ENCODE peak calls at places on chromosomes 7 and 10, in eight cellular contexts. X is WERI-Rb-1, Y is HCT116, K is tibial artery, P is body of pancreas, C is keratinocyte, L is Peyer's patch, I is AG04450. J is an unnamed sample.

GRCh38 chr7:111460695-111461094 is 101.6 kb downstream of the IMMP2L start:
- DNase-seq in P (no peak), I (no peak), Y (no peak), X (no peak), K (no peak), L (no peak), C (no peak), J (no peak)

GRCh38 chr10:112282086-112282485 is 1.1 kb upstream of the TECTB start:
- DNase-seq in X (no peak), I (no peak), Y (no peak), P (no peak), K (no peak), C (no peak), L (no peak), J (peak; percentile 28)

GRCh38 chr7:143257501-143257900 is 5.7 kb upstream of the GSTK1 start:
- DNase-seq in C (no peak), P (no peak), L (no peak), K (no peak), I (no peak), X (no peak), Y (no peak), J (no peak)

GRCh38 chr7:135210818-135211178 is 528 bp downstream of the WDR91 start:
- DNase-seq in L (peak; percentile 29), C (no peak), X (no peak), Y (no peak), P (no peak), I (no peak), K (no peak), J (peak; percentile 42)

GRCh38 chr7:129958643-129959479 is 6.1 kb upstream of the UBE2H start:
- DNase-seq in L (no peak), C (peak; percentile 93), I (peak; percentile 45), K (no peak), Y (peak; percentile 69), X (peak; percentile 40), P (peak; percentile 55), J (peak; percentile 76)

GRCh38 chr10:92829042-92829785 is 19.1 kb upstream of the EXOC6 start:
- DNase-seq in K (no peak), X (no peak), I (no peak), C (no peak), P (no peak), Y (no peak), L (no peak), J (no peak)

GRCh38 chr10:630581-631073 is 58.8 kb downstream of the DIP2C start:
- DNase-seq in I (no peak), Y (no peak), P (no peak), K (no peak), X (peak; percentile 14), C (no peak), L (no peak), J (no peak)

GRCh38 chr10:70442332-70442988 is 979 bp upstream of the NODAL start:
- DNase-seq in L (no peak), I (no peak), X (no peak), Y (no peak), C (no peak), K (no peak), P (no peak), J (no peak)

GRCh38 chr10:114925675-114926204 is 12.3 kb upstream of the TRUB1 start:
- DNase-seq in I (no peak), K (no peak), X (no peak), C (no peak), L (no peak), Y (no peak), P (no peak), J (peak; percentile 55)

GRCh38 chr7:36784991-36785940 is 61.0 kb upstream of the AOAH start:
- DNase-seq in I (no peak), P (peak; percentile 20), X (no peak), Y (no peak), L (peak; percentile 76), K (peak; percentile 47), C (peak; percentile 38), J (no peak)

GRCh38 chr10:61993676-61994401 is 92.3 kb downstream of the ARID5B start:
- DNase-seq in P (no peak), X (no peak), L (no peak), Y (no peak), C (no peak), K (no peak), I (no peak), J (peak; percentile 63)

GRCh38 chr7:50502947-50503346 is 52.8 kb upstream of the FIGNL1 start:
- DNase-seq in X (no peak), Y (no peak), C (no peak), P (no peak), K (no peak), I (no peak), L (no peak), J (no peak)

GRCh38 chr10:105759741-105760140 is 1118.7 kb downstream of the SORCS3 start:
- DNase-seq in Y (no peak), C (no peak), K (no peak), L (no peak), X (no peak), I (no peak), P (no peak), J (no peak)

GRCh38 chr7:90771281-90771680 is 175.2 kb downstream of the CDK14 start:
- DNase-seq in C (no peak), Y (no peak), X (no peak), L (no peak), P (no peak), K (no peak), I (no peak), J (peak; percentile 36)

GRCh38 chr10:87913170-87913921 is 49.9 kb downstream of the PTEN start:
- DNase-seq in K (no peak), P (no peak), Y (no peak), I (no peak), X (no peak), L (no peak), C (no peak), J (no peak)

GRCh38 chr10:87918254-87918859 is 54.9 kb downstream of the PTEN start:
- DNase-seq in X (no peak), I (no peak), L (no peak), C (no peak), K (no peak), P (no peak), Y (no peak), J (no peak)

GRCh38 chr10:87915989-87916388 is 52.6 kb downstream of the PTEN start:
- DNase-seq in Y (no peak), X (no peak), K (peak; percentile 46), L (no peak), P (no peak), C (no peak), I (no peak), J (peak; percentile 40)

GRCh38 chr10:87915406-87915805 is 52.0 kb downstream of the PTEN start:
- DNase-seq in Y (no peak), K (no peak), P (no peak), L (no peak), I (no peak), C (no peak), X (peak; percentile 24), J (no peak)

DNA sequence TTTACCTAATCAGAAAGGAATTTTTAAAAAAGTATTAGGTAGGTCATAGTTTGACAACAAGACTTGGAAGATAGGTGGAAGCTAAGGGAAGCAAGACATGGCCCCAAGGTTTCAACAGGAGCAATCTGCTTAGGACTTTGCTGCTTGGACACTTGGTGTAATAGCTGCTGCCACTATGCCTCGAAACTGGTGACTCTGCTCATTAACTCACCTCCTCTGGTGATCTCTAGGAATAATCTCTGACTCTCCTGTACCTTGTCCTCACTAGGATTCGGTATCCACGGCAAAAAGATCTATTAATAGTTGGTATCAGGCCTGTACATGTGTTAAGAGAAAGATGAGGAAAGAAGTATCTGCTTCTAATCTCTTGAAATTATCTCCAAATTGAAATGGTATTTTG is 53.1 kb downstream of the PTEN start:
- DNase-seq in P (no peak), L (no peak), Y (no peak), X (no peak), I (no peak), K (no peak), C (no peak), J (no peak)
- TF ChIP-seq CTCF in P (no peak), L (no peak), Y (no peak), X (no peak), I (no peak), K (no peak), C (no peak), J (no peak)

DNA sequence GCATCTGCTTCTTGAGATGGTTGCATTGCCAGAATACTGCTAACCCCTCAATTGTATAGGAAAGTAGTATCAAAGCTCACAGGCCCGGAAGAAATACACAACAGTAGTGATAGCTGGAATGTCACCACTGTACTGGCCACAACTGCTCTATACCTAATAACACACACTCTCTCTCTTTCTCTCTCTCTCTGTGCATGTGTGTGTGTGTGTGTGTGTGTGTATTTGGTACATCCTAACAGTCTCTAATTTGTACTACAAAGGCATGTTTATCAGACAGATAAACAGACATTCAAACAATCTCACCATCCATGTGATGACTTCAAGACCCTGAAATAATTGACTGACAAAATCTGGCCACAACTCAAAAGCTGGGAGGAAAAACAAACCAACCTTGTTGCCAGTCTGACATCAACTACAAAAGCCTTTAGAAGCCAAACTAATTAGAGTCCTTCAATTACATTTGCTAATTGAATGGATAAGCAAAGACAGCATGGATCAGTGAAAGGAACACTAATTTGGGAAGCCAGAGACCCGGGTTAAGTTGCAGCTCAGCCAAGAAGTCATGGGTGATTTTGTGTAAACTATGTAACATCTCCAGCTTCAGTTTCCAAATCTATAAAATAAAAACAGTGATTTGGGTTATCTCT is 27.7 kb downstream of the HIBADH start:
- DNase-seq in X (no peak), K (no peak), Y (no peak), C (no peak), L (no peak), P (no peak), I (no peak), J (no peak)
- H3K4me3 ChIP-seq in X (no peak overlapping the region), K (no peak overlapping the region), Y (no peak overlapping the region), C (no peak overlapping the region), L (no peak overlapping the region), P (no peak overlapping the region), I (no peak overlapping the region), J (no peak overlapping the region)

DNA sequence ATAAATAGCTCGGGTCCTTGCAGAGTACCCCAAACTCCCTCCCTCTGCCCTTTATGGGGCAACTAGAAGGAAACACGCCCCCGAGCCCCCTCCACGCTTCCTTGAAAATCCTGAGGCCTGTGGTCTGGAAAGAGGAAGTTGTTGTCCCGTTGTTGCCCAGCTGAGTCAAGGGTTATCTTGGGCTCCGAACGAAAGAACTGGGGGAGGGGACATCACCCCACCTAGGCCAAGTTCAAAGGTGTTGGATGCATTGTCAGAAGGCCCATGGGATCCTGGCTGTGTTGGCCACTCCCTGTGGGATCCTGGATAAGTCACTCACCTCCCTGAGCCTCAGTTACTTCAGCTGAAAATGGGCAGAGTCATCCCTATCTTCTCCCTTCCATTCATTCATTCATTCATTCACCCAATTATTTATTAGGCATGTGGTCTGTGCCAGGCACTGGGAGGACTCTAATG is at the start of gene CCL24:
- DNase-seq in L (no peak), C (no peak), Y (no peak), X (no peak), K (no peak), P (no peak), I (no peak), J (no peak)
- TF ChIP-seq CTCF in L (no peak), C (no peak), Y (no peak), X (no peak), K (no peak), P (no peak), I (no peak), J (no peak)

DNA sequence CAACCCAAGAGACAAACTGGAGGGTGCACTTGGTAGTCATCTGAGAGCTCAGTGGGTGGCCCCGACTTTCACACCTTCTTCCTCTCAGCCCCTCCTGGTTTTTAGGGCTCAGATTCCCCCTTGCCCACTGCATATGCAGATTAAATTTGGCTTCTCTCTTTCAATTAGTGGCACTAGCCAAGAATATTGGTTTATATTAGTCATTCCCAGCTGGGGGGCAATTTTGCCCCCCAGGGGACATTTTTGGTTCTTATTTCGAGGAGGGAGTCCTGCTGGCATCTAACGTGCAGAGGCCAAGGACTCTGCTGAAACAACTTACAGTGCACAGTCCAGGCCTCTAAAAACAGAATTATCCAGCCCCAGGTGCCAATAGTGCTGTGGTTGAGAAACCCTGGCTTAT is 216.0 kb downstream of the RPS24 start:
- DNase-seq in L (no peak), P (no peak), K (no peak), I (no peak), Y (no peak), X (no peak), C (no peak), J (no peak)
- H3K4me3 ChIP-seq in L (no peak overlapping the region), P (no peak overlapping the region), K (no peak overlapping the region), I (no peak overlapping the region), Y (no peak overlapping the region), X (no peak overlapping the region), C (no peak overlapping the region), J (no peak overlapping the region)

J was measured in fibroblast of the aortic adventitia.